ENCODE peak calls at places on chromosome 1, in five cellular contexts. One of them, this sample, is unnamed.

GRCh38 chr1:203408485-203409229 is 57.7 kb upstream of the FMOD start:
- DNase-seq in PC-9: no peak
- DNase-seq in endothelial cell of umbilical vein: peak
- DNase-seq in substantia nigra: peak
- DNase-seq in HepG2: no peak
- DNase-seq in this sample: peak

GRCh38 chr1:230629511-230629910 is 12.8 kb upstream of the COG2 start:
- DNase-seq in PC-9: no peak
- DNase-seq in endothelial cell of umbilical vein: no peak
- DNase-seq in substantia nigra: no peak
- DNase-seq in HepG2: no peak
- DNase-seq in this sample: peak

GRCh38 chr1:160056648-160057169 is 13.3 kb downstream of the KCNJ10 start:
- DNase-seq in PC-9: no peak
- DNase-seq in endothelial cell of umbilical vein: no peak
- DNase-seq in substantia nigra: no peak
- DNase-seq in HepG2: peak
- DNase-seq in this sample: no peak

GRCh38 chr1:202593845-202594244 is 116.4 kb downstream of the SYT2 start:
- DNase-seq in PC-9: no peak
- DNase-seq in endothelial cell of umbilical vein: no peak
- DNase-seq in substantia nigra: no peak
- DNase-seq in HepG2: no peak
- DNase-seq in this sample: peak

GRCh38 chr1:53442297-53442696 is 16.9 kb upstream of the DMRTB1 start:
- DNase-seq in PC-9: no peak
- DNase-seq in endothelial cell of umbilical vein: no peak
- DNase-seq in substantia nigra: no peak
- DNase-seq in HepG2: no peak
- DNase-seq in this sample: peak

GRCh38 chr1:24018611-24019580 is 38.8 kb upstream of the SRSF10 start:
- DNase-seq in PC-9: peak
- DNase-seq in endothelial cell of umbilical vein: peak
- DNase-seq in substantia nigra: peak
- DNase-seq in HepG2: peak
- DNase-seq in this sample: peak

GRCh38 chr1:155531624-155532023 is 31.0 kb downstream of the ASH1L start:
- DNase-seq in PC-9: no peak
- DNase-seq in endothelial cell of umbilical vein: no peak
- DNase-seq in substantia nigra: no peak
- DNase-seq in HepG2: no peak
- DNase-seq in this sample: peak

GRCh38 chr1:93963585-93963984 is 54.4 kb upstream of the GCLM start:
- DNase-seq in PC-9: peak
- DNase-seq in endothelial cell of umbilical vein: no peak
- DNase-seq in substantia nigra: no peak
- DNase-seq in HepG2: peak
- DNase-seq in this sample: peak

GRCh38 chr1:92118826-92119225 is 38.7 kb downstream of the BTBD8 start:
- DNase-seq in PC-9: peak
- DNase-seq in endothelial cell of umbilical vein: no peak
- DNase-seq in substantia nigra: no peak
- DNase-seq in HepG2: no peak
- DNase-seq in this sample: no peak

GRCh38 chr1:157234705-157235273 is 96.6 kb upstream of the ETV3 start:
- DNase-seq in PC-9: no peak
- DNase-seq in endothelial cell of umbilical vein: no peak
- DNase-seq in substantia nigra: no peak
- DNase-seq in HepG2: no peak
- DNase-seq in this sample: no peak

GRCh38 chr1:107874221-107874620 is 90.8 kb downstream of the VAV3 start:
- DNase-seq in PC-9: peak
- DNase-seq in endothelial cell of umbilical vein: no peak
- DNase-seq in substantia nigra: no peak
- DNase-seq in HepG2: no peak
- DNase-seq in this sample: peak

GRCh38 chr1:150352883-150353282 is 11.1 kb upstream of the RPRD2 start:
- DNase-seq in PC-9: no peak
- DNase-seq in endothelial cell of umbilical vein: no peak
- DNase-seq in substantia nigra: no peak
- DNase-seq in HepG2: no peak
- DNase-seq in this sample: no peak

GRCh38 chr1:168972887-168973286 is 133.6 kb upstream of the ATP1B1 start:
- DNase-seq in PC-9: no peak
- DNase-seq in endothelial cell of umbilical vein: no peak
- DNase-seq in substantia nigra: no peak
- DNase-seq in HepG2: no peak
- DNase-seq in this sample: no peak

GRCh38 chr1:8026976-8027747 is 1.1 kb upstream of the ERRFI1 start:
- DNase-seq in PC-9: no peak
- DNase-seq in endothelial cell of umbilical vein: no peak
- DNase-seq in substantia nigra: no peak
- DNase-seq in HepG2: peak
- DNase-seq in this sample: peak
- H3K27ac ChIP-seq in PC-9: peak
- H3K27ac ChIP-seq in endothelial cell of umbilical vein: peak
- H3K27ac ChIP-seq in substantia nigra: peak
- H3K27ac ChIP-seq in HepG2: peak
- H3K27ac ChIP-seq in this sample: peak

GRCh38 chr1:214500349-214501055 is 50.9 kb downstream of the PTPN14 start:
- DNase-seq in PC-9: no peak
- DNase-seq in endothelial cell of umbilical vein: no peak
- DNase-seq in substantia nigra: no peak
- DNase-seq in HepG2: no peak
- DNase-seq in this sample: no peak

GRCh38 chr1:214506972-214507431 is 44.4 kb downstream of the PTPN14 start:
- DNase-seq in PC-9: peak
- DNase-seq in endothelial cell of umbilical vein: no peak
- DNase-seq in substantia nigra: no peak
- DNase-seq in HepG2: peak
- DNase-seq in this sample: peak

GRCh38 chr1:214505134-214505533 is 46.3 kb downstream of the PTPN14 start:
- DNase-seq in PC-9: no peak
- DNase-seq in endothelial cell of umbilical vein: no peak
- DNase-seq in substantia nigra: no peak
- DNase-seq in HepG2: peak
- DNase-seq in this sample: no peak

GRCh38 chr1:214503553-214503952 is 47.8 kb downstream of the PTPN14 start:
- DNase-seq in PC-9: peak
- DNase-seq in endothelial cell of umbilical vein: no peak
- DNase-seq in substantia nigra: no peak
- DNase-seq in HepG2: peak
- DNase-seq in this sample: peak

DNA sequence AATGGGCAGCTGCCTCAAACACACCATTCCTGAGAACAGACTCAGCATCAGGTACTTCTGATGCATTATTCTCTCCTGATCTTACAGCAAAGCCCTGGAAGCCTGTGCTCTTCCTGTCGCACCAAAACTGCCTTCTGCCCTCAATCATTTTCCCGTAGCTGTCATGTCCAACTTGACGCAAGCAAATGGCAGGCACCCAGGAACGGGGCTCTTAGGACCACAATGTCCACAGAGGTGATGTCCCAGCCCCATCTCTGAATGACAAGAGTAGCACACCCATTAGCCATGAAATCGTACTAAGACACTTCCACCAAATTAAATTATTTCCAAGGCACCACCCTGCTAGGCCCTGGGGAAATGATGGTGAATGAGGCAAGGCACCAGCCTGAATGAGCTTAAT is 47.1 kb downstream of the PTPN14 start:
- DNase-seq in PC-9: no peak
- DNase-seq in endothelial cell of umbilical vein: no peak
- DNase-seq in substantia nigra: no peak
- DNase-seq in HepG2: no peak
- DNase-seq in this sample: no peak
- H3K27ac ChIP-seq in PC-9: no peak
- H3K27ac ChIP-seq in endothelial cell of umbilical vein: no peak
- H3K27ac ChIP-seq in substantia nigra: no peak
- H3K27ac ChIP-seq in HepG2: no peak
- H3K27ac ChIP-seq in this sample: no peak

DNA sequence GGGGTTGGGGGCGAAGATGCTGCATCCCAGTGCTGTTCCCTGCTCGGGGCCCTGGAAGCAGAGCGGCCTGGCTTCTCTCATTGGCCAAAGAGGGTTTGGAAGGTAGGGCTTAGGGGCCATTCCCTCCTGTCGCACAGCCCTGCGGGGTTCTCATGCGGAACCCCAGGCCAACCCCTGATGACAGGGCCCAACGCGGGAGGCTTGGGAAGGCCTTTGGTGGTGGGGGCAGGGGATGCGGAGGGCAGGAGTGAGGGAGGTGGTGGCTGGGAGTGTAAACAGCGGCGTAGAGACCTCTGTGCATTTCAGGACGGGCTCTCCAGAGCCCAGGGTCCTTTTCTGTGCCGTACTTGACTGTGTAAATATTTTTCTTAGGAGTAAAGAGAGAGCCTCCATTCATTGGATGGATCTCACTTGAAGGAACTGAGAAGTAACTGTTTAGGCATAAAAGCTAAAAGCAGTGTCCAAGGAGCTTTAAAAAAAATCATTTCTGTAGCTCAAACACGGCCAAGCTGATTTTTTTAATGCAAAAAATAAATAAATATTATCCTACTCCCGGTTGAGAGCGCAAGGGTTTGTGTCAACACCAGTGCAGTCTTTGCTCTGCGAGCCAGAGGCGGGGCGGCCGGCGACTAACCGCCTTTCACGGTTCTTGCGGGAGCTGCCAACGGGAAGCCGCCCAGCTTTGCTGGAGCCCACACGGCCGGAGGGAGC is 169.1 kb downstream of the PRDM16 start:
- DNase-seq in PC-9: no peak
- DNase-seq in endothelial cell of umbilical vein: no peak
- DNase-seq in substantia nigra: peak
- DNase-seq in HepG2: peak
- DNase-seq in this sample: no peak
- H3K27ac ChIP-seq in PC-9: no peak
- H3K27ac ChIP-seq in endothelial cell of umbilical vein: no peak
- H3K27ac ChIP-seq in substantia nigra: no peak
- H3K27ac ChIP-seq in HepG2: peak
- H3K27ac ChIP-seq in this sample: no peak

DNA sequence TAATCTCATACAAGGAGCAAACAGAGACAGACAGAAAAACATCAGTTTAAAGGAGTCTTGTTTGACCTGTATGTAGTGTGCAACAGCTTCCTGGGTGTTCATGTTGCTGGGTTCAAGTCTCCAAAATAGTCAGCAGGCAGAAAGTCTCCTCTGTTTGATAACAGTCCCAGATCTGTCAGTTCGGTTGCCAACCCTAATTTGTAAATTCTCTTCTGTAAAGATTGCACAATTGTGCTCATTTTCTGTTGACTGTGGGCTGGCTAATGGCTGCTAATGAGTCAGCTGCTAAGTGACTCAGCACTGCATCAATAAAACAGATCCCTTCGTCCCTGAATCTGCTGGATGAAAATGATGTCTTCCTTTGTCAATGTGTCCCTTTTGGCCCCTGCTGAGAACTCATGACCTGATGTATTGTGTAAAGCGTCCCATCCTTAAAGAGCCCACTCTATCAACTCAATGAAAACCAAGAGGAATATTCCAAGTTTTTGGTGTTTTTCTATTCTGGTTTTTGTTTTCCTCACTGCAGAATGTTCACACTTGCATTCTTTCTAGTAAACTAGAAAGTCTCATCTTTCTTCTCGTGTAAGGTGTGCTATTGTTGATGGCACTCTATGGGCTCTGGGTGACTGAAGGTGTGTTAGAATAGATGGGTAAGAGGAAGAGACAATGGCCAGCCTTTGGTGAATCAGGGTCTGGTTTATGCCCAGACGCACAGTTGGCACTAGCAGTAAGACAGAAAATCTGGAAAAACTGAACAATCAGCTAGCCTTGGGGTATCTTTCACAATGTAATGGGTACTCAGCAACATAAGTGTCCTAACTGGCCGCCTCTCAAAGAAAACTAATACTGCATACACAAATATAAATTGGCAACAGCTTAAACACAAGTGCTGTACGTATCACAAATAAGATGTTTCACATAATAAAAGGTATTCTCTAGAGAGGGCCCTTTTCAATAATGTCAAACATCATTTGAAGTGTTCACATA is 75.1 kb upstream of the SIPA1L2 start:
- DNase-seq in PC-9: peak
- DNase-seq in endothelial cell of umbilical vein: peak
- DNase-seq in substantia nigra: peak
- DNase-seq in HepG2: peak
- DNase-seq in this sample: peak
- H3K27ac ChIP-seq in PC-9: peak
- H3K27ac ChIP-seq in endothelial cell of umbilical vein: peak
- H3K27ac ChIP-seq in substantia nigra: peak
- H3K27ac ChIP-seq in HepG2: no peak
- H3K27ac ChIP-seq in this sample: peak

GRCh38 chr1:96474985-96475743 is 246.4 kb upstream of the PTBP2 start:
- DNase-seq in PC-9: peak
- DNase-seq in endothelial cell of umbilical vein: no peak
- DNase-seq in substantia nigra: no peak
- DNase-seq in HepG2: no peak
- DNase-seq in this sample: no peak
- H3K27ac ChIP-seq in PC-9: no peak
- H3K27ac ChIP-seq in endothelial cell of umbilical vein: no peak
- H3K27ac ChIP-seq in substantia nigra: no peak
- H3K27ac ChIP-seq in HepG2: no peak
- H3K27ac ChIP-seq in this sample: no peak

DNA sequence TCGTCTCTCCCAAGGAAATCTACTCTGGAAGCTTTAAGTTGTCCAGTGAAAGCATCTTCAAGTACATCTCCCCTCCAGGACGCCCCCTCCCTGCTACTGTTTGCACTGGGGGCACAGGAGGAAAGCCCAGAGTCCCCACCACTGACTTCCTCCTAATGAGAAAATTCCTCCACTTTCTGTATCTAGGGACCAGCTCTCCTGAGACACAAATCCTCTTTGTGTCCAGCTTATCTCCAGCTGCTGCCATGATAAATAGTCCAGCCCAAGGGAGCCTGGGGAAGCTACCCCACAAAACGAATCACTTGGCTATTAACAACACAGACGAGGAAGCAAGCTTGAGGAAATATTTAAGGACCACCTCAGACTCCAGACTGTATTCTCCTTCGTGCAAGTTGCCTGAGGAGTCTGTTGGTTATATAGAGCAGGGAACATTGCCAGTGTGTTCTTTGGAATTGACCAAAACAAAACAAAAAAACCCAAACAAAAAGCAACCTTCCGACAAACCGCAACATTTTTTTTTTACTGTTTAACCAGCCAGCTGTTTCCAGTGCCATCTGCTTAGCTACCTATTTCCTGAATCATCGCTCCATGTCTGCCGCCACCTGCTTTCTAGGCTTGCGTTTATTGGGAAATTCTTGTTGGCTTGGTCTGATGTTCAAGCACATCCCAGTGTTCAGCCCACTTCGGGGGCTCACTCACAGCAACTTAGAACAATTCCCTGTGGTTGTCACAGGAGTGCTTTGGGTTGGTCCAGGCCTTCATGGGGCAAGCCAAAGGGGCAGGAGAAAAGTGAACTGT is 7.7 kb downstream of the C1orf226 start:
- DNase-seq in PC-9: no peak
- DNase-seq in endothelial cell of umbilical vein: no peak
- DNase-seq in substantia nigra: no peak
- DNase-seq in HepG2: no peak
- DNase-seq in this sample: peak
- H3K27ac ChIP-seq in PC-9: no peak
- H3K27ac ChIP-seq in endothelial cell of umbilical vein: no peak
- H3K27ac ChIP-seq in substantia nigra: no peak
- H3K27ac ChIP-seq in HepG2: no peak
- H3K27ac ChIP-seq in this sample: no peak

GRCh38 chr1:32967863-32968571 is 3.4 kb upstream of the RNF19B start:
- DNase-seq in PC-9: no peak
- DNase-seq in endothelial cell of umbilical vein: no peak
- DNase-seq in substantia nigra: no peak
- DNase-seq in HepG2: no peak
- DNase-seq in this sample: peak
- H3K27ac ChIP-seq in PC-9: no peak
- H3K27ac ChIP-seq in endothelial cell of umbilical vein: no peak
- H3K27ac ChIP-seq in substantia nigra: no peak
- H3K27ac ChIP-seq in HepG2: no peak
- H3K27ac ChIP-seq in this sample: no peak

This sample was measured in fibroblast of lung.